ENCODE peak calls at places on chromosomes 4 and X, in five cellular contexts. I is uterus; J is hepatocyte; P is breast epithelium; L is CD4-positive, alpha-beta memory T cell. U is an unnamed sample.

GRCh38 chrX:32448945-32449344 is 762.4 kb downstream of the DMD start:
- DNase-seq in I (no peak), L (no peak), P (no peak), J (no peak), U (no peak)

GRCh38 chrX:22424141-22424915 is 151.6 kb downstream of the CBLL2 start:
- DNase-seq in J (no peak), I (no peak), P (no peak), L (no peak), U (no peak)

GRCh38 chrX:19332983-19333382 is 10.7 kb upstream of the PDHA1 start:
- DNase-seq in P (no peak), I (peak; percentile 28), L (no peak), J (peak; percentile 20), U (no peak)

GRCh38 chrX:39337461-39337860 is 536.2 kb downstream of the MID1IP1 start:
- DNase-seq in L (no peak), P (no peak), I (no peak), J (no peak), U (no peak)

GRCh38 chr4:157270552-157270951 is 50.0 kb downstream of the GRIA2 start:
- DNase-seq in J (no peak), P (no peak), L (no peak), I (no peak), U (no peak)

GRCh38 chr4:98092833-98093439 is 50.3 kb downstream of the STPG2 start:
- DNase-seq in L (no peak), I (no peak), J (peak; percentile 39), P (no peak), U (no peak)

GRCh38 chrX:50801135-50801534 is 12.9 kb downstream of the SHROOM4 start:
- DNase-seq in P (no peak), J (no peak), I (no peak), L (no peak), U (no peak)

GRCh38 chr4:47972181-47972580 is 44.3 kb downstream of the CNGA1 start:
- DNase-seq in P (no peak), I (no peak), L (no peak), J (no peak), U (no peak)

GRCh38 chrX:23756165-23756564 is 13.1 kb upstream of the ACOT9 start:
- DNase-seq in L (peak; percentile 55), J (peak; percentile 82), P (no peak), I (peak; percentile 22), U (peak; percentile 43)

GRCh38 chr4:156764145-156764544 is 207.5 kb downstream of the PDGFC start:
- DNase-seq in J (no peak), P (no peak), L (no peak), I (no peak), U (no peak)

GRCh38 chrX:12890467-12890866 is 16.0 kb upstream of the TLR8 start:
- DNase-seq in L (no peak), J (no peak), P (no peak), I (no peak), U (no peak)

GRCh38 chr4:173211838-173212237 is 43.2 kb downstream of the GALNT7 start:
- DNase-seq in J (peak; percentile 68), P (no peak), I (no peak), L (no peak), U (no peak)

GRCh38 chrX:69357293-69357692 is 146.8 kb upstream of the NALF2 start:
- DNase-seq in J (no peak), I (no peak), P (no peak), L (no peak), U (no peak)

GRCh38 chr4:175290401-175290800 is 372.2 kb downstream of the ADAM29 start:
- DNase-seq in P (no peak), I (no peak), L (no peak), J (no peak), U (no peak)

GRCh38 chr4:173182403-173182802 is 13.8 kb downstream of the GALNT7 start:
- DNase-seq in J (no peak), L (no peak), I (no peak), P (no peak), U (no peak)

GRCh38 chrX:130682990-130683389 is 220.0 kb downstream of the ENOX2 start:
- DNase-seq in I (no peak), L (no peak), J (no peak), P (no peak), U (no peak)

GRCh38 chr4:55851885-55852284 is 1.6 kb upstream of the EXOC1 start:
- DNase-seq in J (no peak), P (no peak), I (no peak), L (peak; percentile 37), U (no peak)

GRCh38 chrX:103585421-103586313 is at the start of gene TCEAL4:
- DNase-seq in L (no peak), J (peak; percentile 74), P (peak; percentile 66), I (peak; percentile 72), U (peak; percentile 12)

GRCh38 chr4:1627417-1628313 is 56.4 kb downstream of the FAM53A start:
- DNase-seq in J (no peak), I (no peak), L (no peak), P (no peak), U (no peak)
- H3K9me3 ChIP-seq in J (no peaks in the 10 kb centered on the region), I (no peaks in the 10 kb centered on the region), L (no peaks in the 10 kb centered on the region), P (no peaks in the 10 kb centered on the region), U (no peaks in the 10 kb centered on the region)

GRCh38 chrX:120365320-120365719 is 3.4 kb downstream of the ATP1B4 start:
- DNase-seq in I (peak; percentile 15), L (peak; percentile 31), J (peak; percentile 38), P (no peak), U (peak; percentile 28)
- H3K9me3 ChIP-seq in I (no peaks in the 10 kb centered on the region), L (no peaks in the 10 kb centered on the region), J (no peaks in the 10 kb centered on the region), P (no peaks in the 10 kb centered on the region), U (no peaks in the 10 kb centered on the region)

GRCh38 chr4:271492-272103 is 33.7 kb downstream of the ZNF732 start:
- DNase-seq in P (no peak), J (no peak), L (no peak), I (no peak), U (no peak)

GRCh38 chr4:273312-274017 is 31.8 kb downstream of the ZNF732 start:
- DNase-seq in I (no peak), L (no peak), J (no peak), P (no peak), U (no peak)
- H3K9me3 ChIP-seq in I (peaks cover 61% of the 10 kb centered on the region), L (no peaks in the 10 kb centered on the region), J (peaks cover 47% of the 10 kb centered on the region), P (peaks cover 96% of the 10 kb centered on the region), U (peaks cover 12% of the 10 kb centered on the region)

GRCh38 chr4:206054-206453 is 81.8 kb downstream of the ZNF718 start:
- DNase-seq in J (no peak), P (no peak), I (no peak), L (no peak), U (no peak)
- H3K9me3 ChIP-seq in J (no peaks in the 10 kb centered on the region), P (peaks cover 44% of the 10 kb centered on the region), I (no peaks in the 10 kb centered on the region), L (no peaks in the 10 kb centered on the region), U (peaks cover 8% of the 10 kb centered on the region)

DNA sequence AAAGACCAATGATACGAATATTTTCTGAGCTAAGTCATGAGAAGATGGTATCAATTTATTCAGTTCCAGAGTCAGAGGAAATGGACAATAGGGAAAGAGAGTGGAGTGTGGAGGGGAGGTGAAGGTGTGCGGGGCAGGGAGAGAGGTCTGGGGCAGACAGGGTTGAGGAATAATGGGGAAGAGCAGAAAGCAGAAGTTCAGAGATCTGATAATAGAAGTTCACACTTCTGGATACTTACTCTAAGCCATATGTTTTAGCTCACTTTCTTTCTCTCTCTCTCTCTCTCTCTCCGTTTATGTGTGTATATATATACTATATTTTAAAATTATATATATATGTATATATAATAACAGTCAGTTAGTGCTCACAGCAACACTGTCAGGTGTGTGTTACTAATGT is 40.4 kb downstream of the FOXR2 start:
- DNase-seq in J (no peak), L (no peak), P (no peak), I (no peak), U (no peak)
- H3K9me3 ChIP-seq in J (peaks cover 4% of the 10 kb centered on the region), L (no peaks in the 10 kb centered on the region), P (peaks cover 29% of the 10 kb centered on the region), I (no peaks in the 10 kb centered on the region), U (no peaks in the 10 kb centered on the region)

DNA sequence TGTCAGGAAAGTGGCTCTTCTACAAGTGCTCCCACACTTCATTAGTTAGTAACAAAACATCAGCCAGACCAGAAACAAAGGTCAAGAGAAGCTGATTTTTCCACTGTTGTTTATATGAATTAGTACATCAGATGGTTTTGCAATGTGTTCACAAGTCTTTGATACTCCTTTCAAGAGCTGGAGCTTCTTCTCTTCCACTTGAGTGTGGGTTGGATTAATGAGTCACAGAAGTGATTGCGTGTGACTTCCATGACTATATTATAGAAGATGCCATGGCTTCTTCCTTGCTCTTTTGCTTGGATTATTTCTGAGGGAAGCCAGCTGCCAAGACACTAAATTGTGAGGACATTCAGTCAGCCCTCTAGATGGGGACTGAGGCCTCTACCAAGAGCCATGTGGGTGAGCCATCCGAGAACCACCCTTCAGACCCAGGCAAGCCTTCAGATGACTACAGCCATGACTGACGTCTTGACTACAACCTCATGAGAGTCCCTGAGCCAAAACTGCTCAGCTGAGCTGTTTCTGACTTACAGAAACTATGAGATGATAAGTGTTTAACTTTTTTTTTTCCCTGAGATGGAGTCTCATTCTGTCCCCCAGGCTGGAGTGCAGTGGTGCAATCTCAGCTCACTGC is 18.1 kb downstream of the SOWAHB start:
- DNase-seq in I (no peak), J (no peak), P (no peak), L (no peak), U (no peak)
- H3K9me3 ChIP-seq in I (no peaks in the 10 kb centered on the region), J (no peaks in the 10 kb centered on the region), P (no peaks in the 10 kb centered on the region), L (no peaks in the 10 kb centered on the region), U (no peaks in the 10 kb centered on the region)

DNA sequence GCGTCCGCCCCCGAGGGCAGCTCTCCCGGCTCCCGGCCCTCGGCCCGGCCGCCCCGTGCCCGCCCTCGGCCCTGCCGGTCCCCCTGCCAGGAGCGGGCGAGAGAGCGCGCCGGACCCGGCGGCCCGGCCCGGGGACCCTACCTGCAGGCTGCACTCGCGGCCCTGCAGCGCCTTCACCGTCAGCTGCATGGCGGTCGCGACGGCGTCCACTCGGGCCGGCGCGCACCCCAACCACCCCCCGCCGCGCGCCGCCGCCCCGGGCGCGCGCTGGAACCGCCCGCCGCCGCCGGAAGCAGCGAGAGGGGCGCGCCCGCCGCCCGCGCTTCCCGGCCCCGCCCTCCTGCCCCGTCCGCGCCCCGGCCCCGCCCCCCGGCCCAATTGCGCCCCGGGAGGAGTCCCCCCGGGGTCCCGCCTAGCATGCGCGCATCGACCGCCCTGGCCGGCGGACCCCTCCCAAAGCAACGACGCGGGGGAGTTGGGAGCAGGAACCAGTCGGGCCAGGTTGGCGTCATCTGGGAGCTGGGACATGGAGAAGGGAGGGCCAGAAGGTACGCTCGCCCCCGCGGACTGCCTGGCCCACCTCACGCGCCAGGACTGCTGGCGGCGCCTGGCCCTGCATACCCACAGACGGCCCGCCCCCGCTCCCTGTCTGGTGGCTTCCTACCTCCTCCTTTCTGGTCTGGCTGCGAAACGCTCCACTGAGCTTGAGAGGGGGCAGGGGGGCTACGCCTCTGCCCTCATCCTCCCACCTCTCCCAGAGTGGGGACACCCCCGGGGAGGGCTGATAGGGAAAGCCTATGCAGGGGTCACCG is at the start of gene UBL4A:
- DNase-seq in L (peak; percentile 54), J (peak; percentile 83), P (peak; percentile 57), I (peak; percentile 76), U (peak; percentile 40)
- H3K9me3 ChIP-seq in L (no peaks in the 10 kb centered on the region), J (no peaks in the 10 kb centered on the region), P (no peaks in the 10 kb centered on the region), I (no peaks in the 10 kb centered on the region), U (no peaks in the 10 kb centered on the region)